ENCODE peak calls at places on chromosomes 2 and 18, in eight cellular contexts. Z is HL-60, E is K562, H is transverse colon, S is H1, Y is suprapubic skin, U is HCT116, A is GM23338. B is an unnamed sample.

GRCh38 chr2:219962089-219962488 is 334.7 kb downstream of the SLC4A3 start:
- DNase-seq in U (no peak), Y (no peak), E (no peak), S (no peak), H (no peak), Z (no peak), A (no peak), B (no peak)

GRCh38 chr2:219523031-219523671 is 8.9 kb downstream of the ASIC4 start:
- DNase-seq in A (peak), H (no peak), Z (no peak), E (no peak), S (no peak), U (no peak), Y (no peak), B (no peak)

GRCh38 chr2:18987592-18988073 is 370.8 kb downstream of the OSR1 start:
- DNase-seq in Y (peak), U (peak), S (no peak), Z (no peak), H (peak), E (no peak), A (no peak), B (peak)

GRCh38 chr2:176039375-176039774 is 37.3 kb upstream of the LNPK start:
- DNase-seq in E (no peak), H (no peak), Z (no peak), S (no peak), A (no peak), U (no peak), Y (no peak), B (no peak)

GRCh38 chr18:79422022-79422782 is 26.5 kb downstream of the NFATC1 start:
- DNase-seq in U (no peak), S (no peak), A (no peak), Y (no peak), E (no peak), H (no peak), Z (no peak), B (no peak)

GRCh38 chr18:58682429-58683069 is 11.3 kb downstream of the MALT1 start:
- DNase-seq in S (no peak), H (peak), Z (no peak), U (peak), Y (no peak), A (no peak), E (no peak), B (peak)

GRCh38 chr2:166361351-166362153 is 14.2 kb downstream of the SCN9A start:
- DNase-seq in A (peak), E (no peak), U (peak), Y (no peak), Z (no peak), S (no peak), H (no peak), B (no peak)

GRCh38 chr18:67265464-67266245 is 250.9 kb downstream of the DSEL start:
- DNase-seq in Z (no peak), E (no peak), S (no peak), A (no peak), H (no peak), Y (no peak), U (no peak), B (no peak)

DNA sequence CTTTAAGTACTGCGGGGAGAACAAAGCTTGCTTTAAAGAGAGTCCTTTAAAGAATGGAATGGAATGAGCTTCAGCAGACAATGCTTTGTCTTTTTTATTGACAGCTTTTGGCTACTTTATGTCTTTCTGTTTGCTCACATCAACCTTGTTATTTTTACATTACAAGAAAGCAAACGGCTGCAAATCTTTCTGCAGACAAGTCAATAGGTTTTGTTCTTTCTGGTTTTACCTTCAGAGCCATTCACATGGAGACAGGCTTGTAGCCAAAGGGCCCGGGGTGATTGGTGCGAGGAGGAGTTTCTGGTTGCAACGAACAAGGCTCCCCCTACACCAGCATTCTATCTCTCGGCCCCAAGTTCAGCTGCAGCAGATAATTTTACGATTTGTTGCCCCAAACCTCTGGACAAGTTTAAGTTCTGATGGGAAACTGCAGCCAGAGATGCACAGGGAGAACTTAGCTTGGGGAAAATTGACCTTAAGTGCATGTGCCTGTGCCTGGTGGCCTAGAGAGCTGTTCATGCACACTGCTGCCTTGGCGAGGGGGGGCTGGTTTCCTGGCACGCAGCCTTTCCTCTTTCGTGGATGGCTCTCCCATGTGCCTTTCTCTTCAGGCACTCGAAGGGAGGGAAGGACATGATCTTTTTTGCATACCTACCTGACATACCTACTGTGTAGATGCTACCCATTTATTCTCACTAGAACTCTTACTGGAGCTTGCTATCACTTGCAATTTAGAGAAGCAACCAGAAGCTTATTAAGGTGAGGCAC is 543.2 kb downstream of the DCDC2C start:
- DNase-seq in Z (no peak), H (no peak), E (no peak), Y (no peak), U (no peak), A (peak), S (peak), B (no peak)
- TF ChIP-seq POLR2AphosphoS5 in Z (no peak), H (no peak), E (no peak), Y (no peak), U (no peak), A (no peak), S (no peak), B (no peak)

DNA sequence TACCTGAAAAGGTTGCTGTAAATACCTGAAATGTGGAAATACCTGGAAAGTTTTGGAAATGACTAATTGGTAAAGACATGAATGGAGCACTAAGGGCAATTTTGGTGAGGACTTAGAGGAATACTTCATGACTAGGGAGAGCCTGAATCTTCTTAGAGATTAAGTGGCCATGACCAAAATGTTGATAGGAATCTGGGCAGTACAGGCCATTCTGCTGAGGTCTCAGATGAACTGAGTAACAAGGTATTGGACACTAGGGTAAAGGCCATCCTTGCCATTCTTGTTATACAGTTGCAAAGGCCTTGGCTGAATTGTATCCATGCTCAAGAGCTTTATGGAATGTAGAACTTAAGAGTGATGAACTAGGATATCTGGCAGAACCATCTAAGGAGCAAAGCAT is 742.9 kb upstream of the RAB6C start:
- DNase-seq in Y (no peak), Z (no peak), S (no peak), A (no peak), H (no peak), E (no peak), U (no peak), B (no peak)
- H3K4me3 ChIP-seq in Y (no peak), Z (no peak), S (no peak), A (no peak), H (no peak), E (no peak), U (no peak), B (no peak)

DNA sequence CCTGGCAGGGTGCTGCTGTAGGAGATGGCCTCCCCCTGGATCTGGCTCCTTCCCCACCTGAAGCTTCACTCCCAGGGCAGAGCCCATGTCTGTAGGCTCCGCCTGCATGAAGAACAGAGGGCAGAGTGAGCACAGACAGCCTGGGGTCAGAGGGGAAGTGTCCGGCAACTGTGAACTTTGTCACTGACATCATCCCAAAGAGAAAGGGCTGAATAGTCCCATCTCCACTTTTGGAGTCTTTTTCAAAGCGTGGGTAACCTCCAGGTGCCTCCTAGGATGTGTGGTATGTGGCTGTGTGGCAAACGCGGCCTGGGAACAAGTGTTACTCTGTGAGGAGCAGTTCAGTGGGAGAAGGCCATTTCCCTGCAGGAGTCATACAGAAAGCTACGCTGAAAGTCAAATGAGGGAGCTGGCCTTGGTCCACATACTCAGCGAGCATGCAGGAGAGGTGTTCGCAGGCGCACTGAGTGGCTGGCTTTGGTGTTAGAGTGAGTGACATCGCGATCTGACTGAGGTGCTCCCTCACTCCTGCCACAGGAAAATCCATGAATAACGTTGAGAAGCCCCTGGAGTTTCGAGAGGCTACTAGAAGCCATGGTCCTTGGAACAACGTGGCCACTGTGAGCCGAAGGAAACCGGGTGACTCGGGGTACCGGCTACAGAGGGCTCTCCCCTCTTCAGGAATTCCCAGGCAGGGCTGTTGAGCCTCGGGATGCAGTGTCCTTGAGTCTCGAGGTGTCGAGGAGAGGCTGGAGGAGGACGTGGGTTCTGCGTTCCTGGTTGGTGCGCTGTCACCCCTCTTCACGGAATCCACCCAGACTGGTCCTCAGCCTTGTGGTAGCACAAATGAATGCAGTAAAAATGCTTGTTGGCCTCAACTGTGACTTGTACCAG is 54.7 kb downstream of the CABLES1 start:
- DNase-seq in U (no peak), Z (no peak), S (no peak), E (no peak), A (no peak), H (no peak), Y (no peak), B (no peak)
- H3K27ac ChIP-seq in U (no peak), Z (no peak), S (no peak), E (no peak), A (no peak), H (no peak), Y (no peak), B (no peak)

DNA sequence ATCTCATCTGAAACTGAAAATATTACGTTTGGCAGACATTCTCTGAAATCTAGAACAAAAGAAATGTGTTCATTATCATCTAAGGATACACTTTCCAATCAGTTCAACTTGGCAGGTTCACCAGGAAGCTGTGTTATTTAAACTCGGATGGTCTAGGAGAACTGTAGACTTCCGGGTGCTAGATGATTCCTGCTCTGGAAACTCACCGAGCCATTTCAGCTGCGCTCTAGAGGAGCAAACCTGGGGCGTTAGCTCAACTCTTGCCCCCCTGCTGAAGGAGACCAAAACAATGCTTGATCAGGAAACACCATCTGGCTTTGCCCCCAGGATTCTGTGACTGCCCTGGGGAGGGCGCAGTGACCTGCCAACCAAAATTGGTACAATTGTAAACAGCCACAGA is 22.9 kb downstream of the MLPH start:
- DNase-seq in E (no peak), H (peak), Z (no peak), Y (no peak), U (no peak), S (no peak), A (no peak), B (no peak)
- TF ChIP-seq POLR2AphosphoS5 in E (no peak), H (no peak), Z (no peak), Y (no peak), U (no peak), S (no peak), A (no peak), B (no peak)

DNA sequence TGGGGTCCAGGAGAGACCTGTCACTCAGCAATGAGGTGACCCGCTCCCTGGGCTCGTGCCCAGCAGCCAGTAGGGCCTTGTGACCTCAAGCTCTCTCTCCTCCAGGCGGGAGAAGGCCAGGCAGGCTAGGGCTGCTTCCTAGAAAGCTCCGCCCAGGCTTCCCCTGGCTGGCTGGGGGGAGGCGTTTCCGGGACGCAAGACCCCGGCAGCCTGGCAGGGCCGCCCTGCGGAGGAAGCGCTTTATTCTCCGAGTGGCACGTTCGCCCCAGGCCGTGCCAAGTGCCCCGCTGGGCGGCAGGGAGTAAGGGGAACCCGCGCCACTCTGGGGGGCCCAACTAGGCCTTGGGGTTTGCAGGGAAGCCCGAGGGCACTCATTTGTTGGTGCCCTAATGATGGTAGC is 21.2 kb upstream of the EPAS1 start:
- DNase-seq in H (peak), Y (no peak), E (no peak), S (no peak), A (peak), Z (no peak), U (no peak), B (no peak)
- H3K4me3 ChIP-seq in H (no peak), Y (no peak), E (no peak), S (no peak), A (no peak), Z (no peak), U (no peak), B (no peak)

GRCh38 chr2:72512376-72512775 is 313.5 kb downstream of the EXOC6B start:
- DNase-seq in H (no peak), A (no peak), Y (no peak), U (no peak), E (no peak), Z (no peak), S (no peak), B (no peak)

GRCh38 chr2:72511906-72512305 is 313.9 kb downstream of the EXOC6B start:
- DNase-seq in E (no peak), S (no peak), Z (no peak), U (no peak), Y (no peak), A (no peak), H (no peak), B (no peak)

GRCh38 chr2:72515696-72516095 is 310.1 kb downstream of the EXOC6B start:
- DNase-seq in Z (no peak), Y (no peak), E (no peak), A (no peak), S (no peak), H (no peak), U (no peak), B (no peak)

GRCh38 chr2:72513011-72513410 is 312.8 kb downstream of the EXOC6B start:
- DNase-seq in Z (no peak), E (no peak), A (no peak), U (no peak), S (no peak), H (no peak), Y (no peak), B (no peak)
- H3K27ac ChIP-seq in Z (no peak), E (no peak), A (no peak), U (no peak), S (no peak), H (no peak), Y (no peak), B (no peak)

DNA sequence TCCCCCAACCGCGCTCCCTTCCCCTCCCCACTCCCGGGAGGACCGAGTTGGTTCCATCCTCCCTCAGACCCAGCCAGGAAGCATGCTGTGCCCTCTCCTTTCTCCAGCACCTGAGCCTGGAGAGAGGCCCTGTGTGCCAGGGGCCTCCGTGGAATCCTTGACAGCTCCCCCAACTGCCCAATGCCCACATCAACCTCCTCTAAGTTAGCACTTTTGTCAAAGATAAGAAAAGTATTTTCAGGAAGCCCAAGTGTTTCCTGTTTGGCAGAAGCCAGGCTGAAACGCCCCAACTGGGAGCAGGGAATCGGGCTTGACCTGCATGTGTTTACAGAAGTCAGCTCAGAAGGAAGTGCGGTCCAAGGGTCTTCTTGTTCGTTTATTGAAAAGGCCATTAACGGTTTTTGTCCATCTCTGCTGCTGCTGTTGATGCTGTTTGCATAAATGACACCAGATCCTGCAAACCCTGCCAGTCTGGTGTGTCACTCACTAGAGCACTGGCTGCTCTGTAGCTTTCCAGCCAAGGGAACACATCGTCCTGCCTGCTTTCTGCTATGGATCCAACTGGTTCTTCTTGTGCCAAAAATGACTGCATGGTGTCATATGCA is 35.3 kb upstream of the COL6A3 start:
- DNase-seq in A (no peak), H (no peak), U (no peak), Y (no peak), Z (no peak), E (no peak), S (no peak), B (no peak)
- TF ChIP-seq POLR2AphosphoS5 in A (no peak), H (peak), U (no peak), Y (no peak), Z (no peak), E (no peak), S (no peak), B (peak)

GRCh38 chr18:23106575-23106974 is 28.7 kb upstream of the CABLES1 start:
- DNase-seq in E (no peak), Z (no peak), H (peak), U (peak), Y (no peak), A (no peak), S (no peak), B (no peak)
- H3K4me3 ChIP-seq in E (no peak), Z (no peak), H (no peak), U (peak), Y (no peak), A (no peak), S (no peak), B (no peak)